ENCODE peak calls at places on chromosomes 6 and 20, in ten cellular contexts. One of them, this sample, is unnamed.
A peak's percentile ranks its signal among the peaks of the same experiment; 100 is the strongest.

GRCh38 chr20:64099880-64100565 is 7.3 kb downstream of the NPBWR2 start:
- DNase-seq in fibroblast of pulmonary artery: no peak
- DNase-seq in stimulated activated CD8-positive, alpha-beta memory T cell treated with anti-CD3 and anti-CD28 coated beads, Interleukin-15, amount 100 ng/mL, for 1 hour: no peak
- DNase-seq in activated CD4-positive, alpha-beta memory T cell treated with anti-CD3 and anti-CD28 coated beads for 36 hours: no peak
- DNase-seq in Peyer's patch: peak; percentile 64
- DNase-seq in HFFc6: no peak
- DNase-seq in heart left ventricle: peak; percentile 20
- DNase-seq in HTR-8/SVneo: no peak
- DNase-seq in T-helper 9 cell: no peak
- DNase-seq in amniotic stem cell: no peak
- DNase-seq in this sample: no peak

GRCh38 chr6:41602864-41603608 is 35.2 kb upstream of the MDFI start:
- DNase-seq in stimulated activated CD8-positive, alpha-beta memory T cell treated with anti-CD3 and anti-CD28 coated beads, Interleukin-15, amount 100 ng/mL, for 1 hour: peak; percentile 48
- DNase-seq in HFFc6: peak; percentile 70
- DNase-seq in heart left ventricle: peak; percentile 84
- DNase-seq in amniotic stem cell: peak; percentile 51
- DNase-seq in T-helper 9 cell: peak; percentile 58
- DNase-seq in Peyer's patch: peak; percentile 70
- DNase-seq in activated CD4-positive, alpha-beta memory T cell treated with anti-CD3 and anti-CD28 coated beads for 36 hours: peak; percentile 82
- DNase-seq in HTR-8/SVneo: peak; percentile 88
- DNase-seq in fibroblast of pulmonary artery: peak; percentile 90
- DNase-seq in this sample: peak; percentile 68

GRCh38 chr6:165717732-165718465 is 54.9 kb upstream of the PDE10A start:
- DNase-seq in fibroblast of pulmonary artery: peak; percentile 80
- DNase-seq in stimulated activated CD8-positive, alpha-beta memory T cell treated with anti-CD3 and anti-CD28 coated beads, Interleukin-15, amount 100 ng/mL, for 1 hour: no peak
- DNase-seq in amniotic stem cell: no peak
- DNase-seq in HFFc6: no peak
- DNase-seq in Peyer's patch: no peak
- DNase-seq in activated CD4-positive, alpha-beta memory T cell treated with anti-CD3 and anti-CD28 coated beads for 36 hours: no peak
- DNase-seq in heart left ventricle: no peak
- DNase-seq in HTR-8/SVneo: peak; percentile 11
- DNase-seq in T-helper 9 cell: no peak
- DNase-seq in this sample: no peak

GRCh38 chr6:56046576-56046975 is 171.2 kb upstream of the BMP5 start:
- DNase-seq in fibroblast of pulmonary artery: peak; percentile 83
- DNase-seq in Peyer's patch: no peak
- DNase-seq in HFFc6: peak; percentile 59
- DNase-seq in amniotic stem cell: no peak
- DNase-seq in activated CD4-positive, alpha-beta memory T cell treated with anti-CD3 and anti-CD28 coated beads for 36 hours: no peak
- DNase-seq in T-helper 9 cell: no peak
- DNase-seq in heart left ventricle: peak; percentile 34
- DNase-seq in stimulated activated CD8-positive, alpha-beta memory T cell treated with anti-CD3 and anti-CD28 coated beads, Interleukin-15, amount 100 ng/mL, for 1 hour: no peak
- DNase-seq in HTR-8/SVneo: no peak
- DNase-seq in this sample: peak; percentile 74

GRCh38 chr20:49896204-49896603 is 19.1 kb downstream of the SPATA2 start:
- DNase-seq in T-helper 9 cell: no peak
- DNase-seq in HFFc6: no peak
- DNase-seq in fibroblast of pulmonary artery: no peak
- DNase-seq in activated CD4-positive, alpha-beta memory T cell treated with anti-CD3 and anti-CD28 coated beads for 36 hours: no peak
- DNase-seq in heart left ventricle: no peak
- DNase-seq in Peyer's patch: no peak
- DNase-seq in stimulated activated CD8-positive, alpha-beta memory T cell treated with anti-CD3 and anti-CD28 coated beads, Interleukin-15, amount 100 ng/mL, for 1 hour: no peak
- DNase-seq in amniotic stem cell: no peak
- DNase-seq in HTR-8/SVneo: no peak
- DNase-seq in this sample: peak; percentile 29

GRCh38 chr6:106084973-106085686 is 1.0 kb upstream of the PRDM1 start:
- DNase-seq in HTR-8/SVneo: no peak
- DNase-seq in fibroblast of pulmonary artery: peak; percentile 31
- DNase-seq in Peyer's patch: no peak
- DNase-seq in activated CD4-positive, alpha-beta memory T cell treated with anti-CD3 and anti-CD28 coated beads for 36 hours: no peak
- DNase-seq in HFFc6: peak; percentile 34
- DNase-seq in heart left ventricle: no peak
- DNase-seq in stimulated activated CD8-positive, alpha-beta memory T cell treated with anti-CD3 and anti-CD28 coated beads, Interleukin-15, amount 100 ng/mL, for 1 hour: no peak
- DNase-seq in T-helper 9 cell: no peak
- DNase-seq in amniotic stem cell: no peak
- DNase-seq in this sample: no peak

GRCh38 chr6:109962271-109962670 is 15.8 kb upstream of the GPR6 start:
- DNase-seq in HTR-8/SVneo: no peak
- DNase-seq in T-helper 9 cell: no peak
- DNase-seq in HFFc6: no peak
- DNase-seq in activated CD4-positive, alpha-beta memory T cell treated with anti-CD3 and anti-CD28 coated beads for 36 hours: no peak
- DNase-seq in amniotic stem cell: no peak
- DNase-seq in stimulated activated CD8-positive, alpha-beta memory T cell treated with anti-CD3 and anti-CD28 coated beads, Interleukin-15, amount 100 ng/mL, for 1 hour: no peak
- DNase-seq in fibroblast of pulmonary artery: no peak
- DNase-seq in heart left ventricle: no peak
- DNase-seq in Peyer's patch: no peak
- DNase-seq in this sample: no peak

GRCh38 chr20:44005661-44006060 is 91.0 kb downstream of the TOX2 start:
- DNase-seq in Peyer's patch: no peak
- DNase-seq in T-helper 9 cell: no peak
- DNase-seq in HTR-8/SVneo: no peak
- DNase-seq in amniotic stem cell: no peak
- DNase-seq in HFFc6: no peak
- DNase-seq in heart left ventricle: no peak
- DNase-seq in stimulated activated CD8-positive, alpha-beta memory T cell treated with anti-CD3 and anti-CD28 coated beads, Interleukin-15, amount 100 ng/mL, for 1 hour: no peak
- DNase-seq in fibroblast of pulmonary artery: no peak
- DNase-seq in activated CD4-positive, alpha-beta memory T cell treated with anti-CD3 and anti-CD28 coated beads for 36 hours: no peak
- DNase-seq in this sample: no peak

GRCh38 chr6:117547688-117548621 is 54.4 kb downstream of the GOPC start:
- DNase-seq in fibroblast of pulmonary artery: peak; percentile 50
- DNase-seq in HTR-8/SVneo: no peak
- DNase-seq in heart left ventricle: peak; percentile 72
- DNase-seq in amniotic stem cell: no peak
- DNase-seq in T-helper 9 cell: peak; percentile 22
- DNase-seq in Peyer's patch: peak; percentile 41
- DNase-seq in activated CD4-positive, alpha-beta memory T cell treated with anti-CD3 and anti-CD28 coated beads for 36 hours: peak; percentile 56
- DNase-seq in HFFc6: no peak
- DNase-seq in stimulated activated CD8-positive, alpha-beta memory T cell treated with anti-CD3 and anti-CD28 coated beads, Interleukin-15, amount 100 ng/mL, for 1 hour: no peak
- DNase-seq in this sample: peak; percentile 85

GRCh38 chr20:63102720-63103375 is 96.1 kb upstream of the BHLHE23 start:
- DNase-seq in stimulated activated CD8-positive, alpha-beta memory T cell treated with anti-CD3 and anti-CD28 coated beads, Interleukin-15, amount 100 ng/mL, for 1 hour: peak; percentile 35
- DNase-seq in amniotic stem cell: no peak
- DNase-seq in HFFc6: peak; percentile 10
- DNase-seq in activated CD4-positive, alpha-beta memory T cell treated with anti-CD3 and anti-CD28 coated beads for 36 hours: peak; percentile 84
- DNase-seq in Peyer's patch: peak; percentile 42
- DNase-seq in fibroblast of pulmonary artery: peak; percentile 37
- DNase-seq in HTR-8/SVneo: peak; percentile 57
- DNase-seq in heart left ventricle: peak; percentile 48
- DNase-seq in T-helper 9 cell: peak; percentile 50
- DNase-seq in this sample: no peak

GRCh38 chr6:107565165-107565723 is 75.3 kb downstream of the SOBP start:
- DNase-seq in stimulated activated CD8-positive, alpha-beta memory T cell treated with anti-CD3 and anti-CD28 coated beads, Interleukin-15, amount 100 ng/mL, for 1 hour: no peak
- DNase-seq in activated CD4-positive, alpha-beta memory T cell treated with anti-CD3 and anti-CD28 coated beads for 36 hours: no peak
- DNase-seq in heart left ventricle: no peak
- DNase-seq in fibroblast of pulmonary artery: no peak
- DNase-seq in HFFc6: no peak
- DNase-seq in T-helper 9 cell: no peak
- DNase-seq in Peyer's patch: no peak
- DNase-seq in HTR-8/SVneo: no peak
- DNase-seq in amniotic stem cell: no peak
- DNase-seq in this sample: no peak

GRCh38 chr6:106519460-106520394 is 109.6 kb downstream of the RTN4IP1 start:
- DNase-seq in HFFc6: peak; percentile 91
- DNase-seq in Peyer's patch: peak; percentile 82
- DNase-seq in HTR-8/SVneo: peak; percentile 66
- DNase-seq in stimulated activated CD8-positive, alpha-beta memory T cell treated with anti-CD3 and anti-CD28 coated beads, Interleukin-15, amount 100 ng/mL, for 1 hour: peak; percentile 53
- DNase-seq in fibroblast of pulmonary artery: peak; percentile 82
- DNase-seq in activated CD4-positive, alpha-beta memory T cell treated with anti-CD3 and anti-CD28 coated beads for 36 hours: peak; percentile 92
- DNase-seq in T-helper 9 cell: peak; percentile 58
- DNase-seq in amniotic stem cell: peak; percentile 32
- DNase-seq in heart left ventricle: peak; percentile 35
- DNase-seq in this sample: peak; percentile 37

GRCh38 chr6:33428891-33429744 is 9.3 kb downstream of the SYNGAP1 start:
- DNase-seq in stimulated activated CD8-positive, alpha-beta memory T cell treated with anti-CD3 and anti-CD28 coated beads, Interleukin-15, amount 100 ng/mL, for 1 hour: no peak
- DNase-seq in amniotic stem cell: no peak
- DNase-seq in activated CD4-positive, alpha-beta memory T cell treated with anti-CD3 and anti-CD28 coated beads for 36 hours: no peak
- DNase-seq in HTR-8/SVneo: no peak
- DNase-seq in T-helper 9 cell: no peak
- DNase-seq in heart left ventricle: no peak
- DNase-seq in fibroblast of pulmonary artery: no peak
- DNase-seq in HFFc6: no peak
- DNase-seq in Peyer's patch: no peak
- DNase-seq in this sample: no peak

GRCh38 chr6:156848533-156848932 is 71.4 kb downstream of the ARID1B start:
- DNase-seq in fibroblast of pulmonary artery: peak; percentile 60
- DNase-seq in Peyer's patch: no peak
- DNase-seq in T-helper 9 cell: no peak
- DNase-seq in amniotic stem cell: no peak
- DNase-seq in stimulated activated CD8-positive, alpha-beta memory T cell treated with anti-CD3 and anti-CD28 coated beads, Interleukin-15, amount 100 ng/mL, for 1 hour: no peak
- DNase-seq in heart left ventricle: peak; percentile 88
- DNase-seq in HTR-8/SVneo: no peak
- DNase-seq in activated CD4-positive, alpha-beta memory T cell treated with anti-CD3 and anti-CD28 coated beads for 36 hours: no peak
- DNase-seq in HFFc6: no peak
- DNase-seq in this sample: no peak

GRCh38 chr6:31020057-31020456 is 9.8 kb downstream of the MUC22 start:
- DNase-seq in amniotic stem cell: no peak
- DNase-seq in Peyer's patch: no peak
- DNase-seq in heart left ventricle: no peak
- DNase-seq in stimulated activated CD8-positive, alpha-beta memory T cell treated with anti-CD3 and anti-CD28 coated beads, Interleukin-15, amount 100 ng/mL, for 1 hour: no peak
- DNase-seq in HFFc6: no peak
- DNase-seq in HTR-8/SVneo: no peak
- DNase-seq in fibroblast of pulmonary artery: no peak
- DNase-seq in T-helper 9 cell: no peak
- DNase-seq in activated CD4-positive, alpha-beta memory T cell treated with anti-CD3 and anti-CD28 coated beads for 36 hours: no peak
- DNase-seq in this sample: no peak

GRCh38 chr20:25281541-25281991 is 33.7 kb downstream of the PYGB start:
- DNase-seq in amniotic stem cell: no peak
- DNase-seq in Peyer's patch: peak; percentile 93
- DNase-seq in heart left ventricle: no peak
- DNase-seq in activated CD4-positive, alpha-beta memory T cell treated with anti-CD3 and anti-CD28 coated beads for 36 hours: no peak
- DNase-seq in HFFc6: no peak
- DNase-seq in fibroblast of pulmonary artery: no peak
- DNase-seq in stimulated activated CD8-positive, alpha-beta memory T cell treated with anti-CD3 and anti-CD28 coated beads, Interleukin-15, amount 100 ng/mL, for 1 hour: no peak
- DNase-seq in HTR-8/SVneo: no peak
- DNase-seq in T-helper 9 cell: no peak
- DNase-seq in this sample: peak; percentile 16

GRCh38 chr6:69622230-69622629 is 174.6 kb downstream of the LMBRD1 start:
- DNase-seq in stimulated activated CD8-positive, alpha-beta memory T cell treated with anti-CD3 and anti-CD28 coated beads, Interleukin-15, amount 100 ng/mL, for 1 hour: no peak
- DNase-seq in fibroblast of pulmonary artery: no peak
- DNase-seq in HTR-8/SVneo: no peak
- DNase-seq in HFFc6: no peak
- DNase-seq in Peyer's patch: no peak
- DNase-seq in heart left ventricle: no peak
- DNase-seq in T-helper 9 cell: no peak
- DNase-seq in amniotic stem cell: no peak
- DNase-seq in activated CD4-positive, alpha-beta memory T cell treated with anti-CD3 and anti-CD28 coated beads for 36 hours: no peak
- DNase-seq in this sample: no peak

This sample was measured in tibial artery.